ENCODE peak calls at places on chromosomes 3 and 15, in five cellular contexts. B is endothelial cell, V is nephron progenitor cell, G is cardiac muscle cell, R is PC-9. L is an unnamed sample.
A peak's percentile ranks its signal among the peaks of the same experiment; 100 is the strongest.

GRCh38 chr15:28122038-28122949 is 23.2 kb upstream of the OCA2 start:
- DNase-seq in B (no peak), V (no peak), G (no peak), R (no peak), L (no peak)

GRCh38 chr15:101482526-101483371 is 6.8 kb downstream of the PCSK6 start:
- DNase-seq in B (no peak), V (no peak), G (no peak), R (peak; percentile 41), L (no peak)

GRCh38 chr3:139340784-139341183 is 3.0 kb upstream of the MRPS22 start:
- DNase-seq in B (no peak), V (no peak), G (no peak), R (no peak), L (no peak)

GRCh38 chr15:48087844-48088243 is 32.9 kb upstream of the SLC24A5 start:
- DNase-seq in B (no peak), V (no peak), G (no peak), R (no peak), L (no peak)

GRCh38 chr3:45806072-45806471 is 9.7 kb upstream of the SLC6A20 start:
- DNase-seq in B (no peak), V (no peak), G (no peak), R (no peak), L (no peak)

GRCh38 chr3:113062717-113063116 is 71.9 kb downstream of the GTPBP8 start:
- DNase-seq in B (no peak), V (no peak), G (no peak), R (no peak), L (no peak)

GRCh38 chr3:122824465-122825379 is 29.9 kb downstream of the SLC49A4 start:
- DNase-seq in B (no peak), V (no peak), G (no peak), R (no peak), L (no peak)

GRCh38 chr15:68555348-68556037 is 23.3 kb upstream of the CORO2B start:
- DNase-seq in B (no peak), V (no peak), G (no peak), R (no peak), L (no peak)

GRCh38 chr3:4533489-4534443 is 40.6 kb downstream of the ITPR1 start:
- DNase-seq in B (peak; percentile 62), V (peak; percentile 37), G (peak; percentile 38), R (peak; percentile 27), L (no peak)

GRCh38 chr3:56754753-56755365 is 46.9 kb downstream of the ARHGEF3 start:
- DNase-seq in B (no peak), V (peak; percentile 26), G (no peak), R (no peak), L (peak; percentile 38)

GRCh38 chr3:169026543-169027181 is 636.9 kb downstream of the MECOM start:
- DNase-seq in B (no peak), V (no peak), G (peak; percentile 93), R (peak; percentile 41), L (no peak)

GRCh38 chr15:68281008-68281407 is 3.5 kb downstream of the FEM1B start:
- DNase-seq in B (no peak), V (no peak), G (no peak), R (no peak), L (no peak)

GRCh38 chr15:42160110-42160509 is 3.7 kb upstream of the PLA2G4F start:
- DNase-seq in B (no peak), V (no peak), G (no peak), R (no peak), L (no peak)

GRCh38 chr3:20608054-20608738 is 422.2 kb upstream of the SGO1 start:
- DNase-seq in B (no peak), V (no peak), G (no peak), R (peak; percentile 39), L (no peak)

GRCh38 chr3:191563722-191564121 is 102.8 kb downstream of the PYDC2 start:
- DNase-seq in B (no peak), V (no peak), G (no peak), R (no peak), L (no peak)

GRCh38 chr3:127043041-127043641 is 60.2 kb downstream of the PLXNA1 start:
- DNase-seq in B (no peak), V (no peak), G (no peak), R (peak; percentile 95), L (no peak)

GRCh38 chr3:11803977-11804903 is 42.4 kb downstream of the TAMM41 start:
- DNase-seq in B (peak; percentile 25), V (peak; percentile 27), G (peak; percentile 78), R (peak; percentile 15), L (peak; percentile 60)

GRCh38 chr3:10697918-10698317 is 118.1 kb upstream of the SLC6A11 start:
- DNase-seq in B (no peak), V (no peak), G (peak; percentile 9), R (no peak), L (no peak)

GRCh38 chr15:70775160-70775559 is 11.8 kb upstream of the UACA start:
- DNase-seq in B (no peak), V (no peak), G (peak; percentile 71), R (no peak), L (no peak)

GRCh38 chr3:49653636-49654035 is 20.5 kb upstream of the APEH start:
- DNase-seq in B (no peak), V (no peak), G (no peak), R (no peak), L (no peak)

GRCh38 chr3:195777975-195778374 is 33.8 kb downstream of the MUC4 start:
- DNase-seq in B (no peak), V (no peak), G (no peak), R (no peak), L (no peak)

GRCh38 chr3:82802501-82802900 is 1041.1 kb upstream of the GBE1 start:
- DNase-seq in B (no peak), V (no peak), G (no peak), R (no peak), L (no peak)

GRCh38 chr3:124829819-124830554 is 57.2 kb downstream of the ITGB5 start:
- DNase-seq in B (no peak), V (no peak), G (no peak), R (no peak), L (no peak)

GRCh38 chr3:15860014-15860934 is 62.5 kb upstream of the ANKRD28 start:
- DNase-seq in B (peak; percentile 34), V (peak; percentile 33), G (peak; percentile 46), R (peak; percentile 14), L (peak; percentile 32)

GRCh38 chr3:42228796-42229195 is 37.2 kb downstream of the CCK start:
- DNase-seq in B (no peak), V (no peak), G (peak; percentile 11), R (no peak), L (peak; percentile 62)

GRCh38 chr15:74295800-74296199 is 59.7 kb downstream of the CCDC33 start:
- DNase-seq in B (no peak), V (no peak), G (no peak), R (peak; percentile 14), L (no peak)
- TF ChIP-seq CTCF in B (no peak), V (no peak), G (no peak), R (peak; percentile 24), L (no peak)

DNA sequence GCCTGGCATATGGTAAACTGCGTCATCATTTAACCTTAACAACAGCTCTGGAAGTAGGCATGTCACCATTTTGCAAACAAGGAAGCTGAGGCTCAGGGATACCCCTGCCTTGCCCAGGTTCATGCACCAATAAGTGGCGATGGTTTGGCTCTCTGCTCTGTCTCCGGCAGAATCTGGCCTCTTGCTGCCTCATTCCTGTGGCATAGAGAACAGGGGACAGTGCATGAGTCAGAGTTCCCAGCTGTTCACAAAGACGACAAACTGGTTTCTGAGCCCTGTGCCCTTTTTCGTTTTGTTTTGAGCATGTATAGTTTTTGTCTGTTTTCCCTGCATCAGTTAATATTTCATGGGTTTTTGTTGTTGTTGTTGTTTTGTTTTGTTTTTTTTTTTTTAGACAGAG is 236.8 kb downstream of the OPA1 start:
- DNase-seq in B (no peak), V (no peak), G (peak; percentile 32), R (peak; percentile 90), L (no peak)
- TF ChIP-seq CTCF in B (no peak), V (no peak), G (no peak), R (no peak), L (no peak)

GRCh38 chr15:40229316-40229715 is 9.5 kb upstream of the PAK6 start:
- DNase-seq in B (no peak), V (no peak), G (no peak), R (no peak), L (no peak)

GRCh38 chr15:40229956-40230355 is 8.9 kb upstream of the PAK6 start:
- DNase-seq in B (no peak), V (no peak), G (no peak), R (no peak), L (no peak)

GRCh38 chr15:40222146-40222545 is 16.7 kb upstream of the PAK6 start:
- DNase-seq in B (no peak), V (no peak), G (no peak), R (no peak), L (no peak)

GRCh38 chr15:40232625-40233070 is 6.2 kb upstream of the PAK6 start:
- DNase-seq in B (no peak), V (no peak), G (peak; percentile 54), R (peak; percentile 35), L (no peak)

DNA sequence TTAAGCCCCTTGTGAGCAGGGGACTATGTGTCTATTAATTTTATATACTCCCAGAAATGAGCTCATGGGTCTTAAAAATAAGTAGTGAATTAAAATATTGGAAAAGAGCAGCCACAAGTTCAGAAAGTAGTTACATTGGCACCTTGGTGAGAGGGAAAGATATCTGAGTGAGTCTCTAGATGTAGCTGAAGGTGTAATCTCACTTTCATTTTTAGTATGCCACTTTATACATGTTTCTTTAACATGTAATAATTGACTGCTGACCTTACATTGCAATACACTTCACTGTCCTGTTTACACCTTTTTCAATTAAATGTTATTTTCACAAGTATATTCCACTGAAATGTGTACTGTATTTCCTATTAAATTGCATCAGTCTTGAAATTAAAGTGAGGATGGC is 12.1 kb upstream of the PAK6 start:
- DNase-seq in B (no peak), V (no peak), G (no peak), R (no peak), L (peak; percentile 59)
- TF ChIP-seq CTCF in B (no peak), V (no peak), G (no peak), R (no peak), L (no peak)

DNA sequence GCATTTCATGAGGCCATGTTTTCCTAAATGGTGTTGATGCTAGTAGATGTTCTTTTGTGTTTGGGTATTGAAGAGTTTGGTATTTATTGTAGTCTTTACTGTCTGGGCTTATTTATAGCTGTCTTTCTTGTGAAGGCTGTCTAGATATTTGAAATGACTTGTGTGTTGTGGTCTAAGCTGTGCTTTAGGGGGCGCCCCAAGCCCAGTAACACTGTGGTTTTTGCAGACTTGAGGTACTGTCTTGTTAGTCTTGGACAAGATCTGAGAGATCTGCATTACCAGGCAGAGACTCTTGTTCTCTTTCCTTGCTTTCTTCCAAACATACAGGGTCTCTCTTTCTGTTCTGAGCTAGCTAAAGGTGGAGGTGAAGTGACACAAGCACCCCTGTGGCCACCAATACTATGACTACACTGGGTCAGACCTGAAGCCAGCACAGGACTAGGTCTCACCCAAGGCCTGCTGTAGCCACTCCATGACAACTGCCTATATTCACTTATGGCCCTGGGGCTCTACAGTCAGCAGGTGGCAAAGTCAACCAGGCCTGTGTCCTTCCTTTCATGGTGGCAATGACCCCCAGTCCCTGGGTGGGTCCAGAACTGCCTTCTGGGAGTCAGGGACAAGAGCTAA is 152.1 kb upstream of the TBC1D5 start:
- DNase-seq in B (peak; percentile 79), V (peak; percentile 51), G (peak; percentile 82), R (peak; percentile 42), L (no peak)
- TF ChIP-seq CTCF in B (peak; percentile 56), V (peak; percentile 42), G (peak; percentile 65), R (peak; percentile 70), L (peak; percentile 71)

DNA sequence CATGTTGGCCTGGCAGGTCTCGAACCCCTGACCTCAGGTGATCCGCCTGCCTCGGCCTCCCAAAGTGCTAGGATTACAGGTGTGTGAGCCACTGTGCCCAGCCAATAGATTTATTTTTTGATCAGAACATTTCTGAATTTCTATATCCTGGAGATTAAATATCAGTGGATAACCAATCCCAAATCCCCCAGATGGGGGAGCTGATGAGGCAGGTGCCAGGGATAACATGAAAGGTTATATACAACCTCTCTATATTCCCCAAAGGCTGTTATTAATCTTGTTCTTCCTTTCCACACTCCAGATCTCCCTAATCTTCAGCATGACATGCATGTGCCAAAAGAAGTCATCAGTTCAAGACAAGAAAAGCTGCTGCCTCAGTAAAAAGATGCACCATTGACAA is 112.3 kb downstream of the WDR76 start:
- DNase-seq in B (peak; percentile 26), V (no peak), G (peak; percentile 42), R (peak; percentile 29), L (peak; percentile 27)
- TF ChIP-seq CTCF in B (peak; percentile 44), V (peak; percentile 13), G (peak; percentile 56), R (peak; percentile 62), L (peak; percentile 56)